ENCODE peak calls at places on chromosomes 4 and X, in four cellular contexts. E is type B pancreatic cell; X is stimulated activated CD4-positive, alpha-beta T cell treated with anti-CD3 and anti-CD28 coated beads, Interleukin-12 subunit alpha, Interleukin-12 subunit beta, amount 100 ng/mL, for 24 hours; C is psoas muscle. Y is an unnamed sample.

GRCh38 chrX:140467211-140467610 is 37.7 kb downstream of the SOX3 start:
- DNase-seq in X (no peak), E (no peak), C (no peak), Y (no peak)

GRCh38 chr4:40211224-40212185 is 14.7 kb downstream of the RHOH start:
- DNase-seq in E (no peak), C (no peak), X (no peak), Y (no peak)

GRCh38 chrX:38692961-38693360 is 108.3 kb upstream of the MID1IP1 start:
- DNase-seq in E (no peak), X (no peak), C (no peak), Y (no peak)

GRCh38 chrX:30141966-30142365 is 73.4 kb upstream of the MAGEB2 start:
- DNase-seq in C (no peak), X (no peak), E (no peak), Y (no peak)

GRCh38 chrX:97267376-97267775 is 383.7 kb downstream of the RPA4 start:
- DNase-seq in E (no peak), C (no peak), X (no peak), Y (no peak)

GRCh38 chrX:30714138-30714537 is 60.9 kb downstream of the GK start:
- DNase-seq in X (no peak), C (no peak), E (no peak), Y (no peak)

GRCh38 chr4:8912089-8912455 is 40.4 kb upstream of the HMX1 start:
- DNase-seq in E (peak; percentile 44), C (no peak), X (no peak), Y (no peak)

GRCh38 chr4:176726803-176727202 is 65.9 kb downstream of the VEGFC start:
- DNase-seq in E (no peak), C (no peak), X (no peak), Y (no peak)

GRCh38 chr4:107279729-107280128 is 243.6 kb upstream of the DKK2 start:
- DNase-seq in X (no peak), E (no peak), C (no peak), Y (no peak)

GRCh38 chr4:133129237-133129636 is 19.9 kb upstream of the PCDH10 start:
- DNase-seq in C (no peak), E (no peak), X (no peak), Y (no peak)

GRCh38 chr4:113069212-113069892 is 19.9 kb downstream of the ANK2 start:
- DNase-seq in E (no peak), X (no peak), C (no peak), Y (no peak)

GRCh38 chrX:107576392-107576791 is 51.9 kb upstream of the PRPS1 start:
- DNase-seq in E (no peak), C (no peak), X (no peak), Y (no peak)

GRCh38 chr4:21885770-21886169 is 62.8 kb downstream of the KCNIP4 start:
- DNase-seq in X (no peak), C (no peak), E (no peak), Y (no peak)

GRCh38 chr4:85358831-85359230 is 116.1 kb upstream of the ARHGAP24 start:
- DNase-seq in E (no peak), X (no peak), C (no peak), Y (no peak)

GRCh38 chr4:7854697-7855370 is 84.8 kb downstream of the AFAP1 start:
- DNase-seq in X (peak; percentile 41), C (no peak), E (no peak), Y (no peak)

GRCh38 chrX:38260231-38260630 is 39.6 kb upstream of the SRPX start:
- DNase-seq in E (no peak), C (no peak), X (no peak), Y (no peak)

GRCh38 chr4:127781303-127782024 is 658 bp upstream of the HSPA4L start:
- DNase-seq in E (no peak), C (peak; percentile 70), X (no peak), Y (peak; percentile 53)

GRCh38 chrX:68821616-68822015 is 7.2 kb upstream of the EFNB1 start:
- DNase-seq in E (no peak), X (no peak), C (no peak), Y (no peak)

GRCh38 chr4:107391009-107391629 is 328.9 kb downstream of the PAPSS1 start:
- DNase-seq in C (no peak), X (no peak), E (no peak), Y (no peak)

GRCh38 chr4:174757736-174758135 is 71.3 kb downstream of the GLRA3 start:
- DNase-seq in X (no peak), C (no peak), E (no peak), Y (no peak)

GRCh38 chrX:153776611-153777045 is 4.2 kb upstream of the SRPK3 start:
- DNase-seq in C (no peak), E (no peak), X (no peak), Y (no peak)

GRCh38 chrX:103063191-103063845 is 653 bp downstream of the BEX1 start:
- DNase-seq in X (no peak), C (no peak), E (no peak), Y (peak; percentile 36)

GRCh38 chr4:152255437-152255836 is 280.5 kb downstream of the FBXW7 start:
- DNase-seq in E (no peak), C (no peak), X (peak; percentile 20), Y (peak; percentile 64)

GRCh38 chr4:105934381-105934780 is 39.1 kb downstream of the NPNT start:
- DNase-seq in E (no peak), C (no peak), X (no peak), Y (no peak)

GRCh38 chr4:147984065-147984777 is 252.3 kb downstream of the ARHGAP10 start:
- DNase-seq in E (no peak), C (no peak), X (no peak), Y (no peak)

GRCh38 chr4:140271553-140271952 is 101.9 kb upstream of the SCOC start:
- DNase-seq in E (no peak), X (no peak), C (no peak), Y (no peak)

GRCh38 chr4:24260922-24261581 is 323.3 kb downstream of the DHX15 start:
- DNase-seq in C (no peak), E (no peak), X (no peak), Y (peak; percentile 13)

GRCh38 chrX:35842657-35843056 is 44.5 kb downstream of the MAGEB16 start:
- DNase-seq in E (no peak), C (no peak), X (no peak), Y (no peak)

GRCh38 chr4:16196482-16197393 is 29.5 kb downstream of the TAPT1 start:
- DNase-seq in C (no peak), E (no peak), X (no peak), Y (no peak)

GRCh38 chr4:38870098-38870850 is 2.7 kb downstream of the FAM114A1 start:
- DNase-seq in E (no peak), C (no peak), X (no peak), Y (no peak)

GRCh38 chrX:68584221-68584620 is 63.2 kb upstream of the STARD8 start:
- DNase-seq in E (no peak), C (no peak), X (no peak), Y (no peak)

GRCh38 chrX:21683910-21684309 is 25.8 kb upstream of the KLHL34 start:
- DNase-seq in E (no peak), X (no peak), C (no peak), Y (no peak)

GRCh38 chrX:63743596-63743995 is 41.4 kb downstream of the ARHGEF9 start:
- DNase-seq in X (no peak), E (no peak), C (no peak), Y (no peak)

GRCh38 chrX:38811515-38812239 is 10.4 kb downstream of the MID1IP1 start:
- DNase-seq in C (no peak), X (no peak), E (no peak), Y (no peak)

Y was measured in thyroid gland.